ENCODE peak calls at places on chromosome 22, in nine cellular contexts. X is ecto neural progenitor cell; B is neuronal stem cell; N is heart left ventricle; Z is AG09319; J is effector memory CD4-positive, alpha-beta T cell; W is GM20000; M is foreskin fibroblast; R is neural crest cell. E is an unnamed sample.

GRCh38 chr22:38148252-38148651 is 33.4 kb downstream of the PLA2G6 start:
- DNase-seq in W (no peak), X (no peak), R (no peak), N (no peak), Z (no peak), B (no peak), M (peak), J (no peak), E (no peak)

GRCh38 chr22:17095538-17095937 is 10.7 kb downstream of the IL17RA start:
- DNase-seq in N (no peak), W (no peak), J (no peak), R (no peak), X (no peak), B (no peak), M (no peak), Z (no peak), E (no peak)

GRCh38 chr22:50340157-50340879 is 2.8 kb upstream of the PPP6R2 start:
- DNase-seq in J (no peak), M (no peak), R (no peak), N (no peak), W (no peak), Z (no peak), X (peak), B (no peak), E (no peak)

GRCh38 chr22:26450453-26451185 is 21.6 kb downstream of the ASPHD2 start:
- DNase-seq in N (no peak), J (no peak), R (no peak), B (no peak), M (no peak), X (no peak), W (no peak), Z (no peak), E (no peak)

GRCh38 chr22:43356881-43357280 is 13.7 kb upstream of the SCUBE1 start:
- DNase-seq in N (no peak), W (no peak), B (no peak), J (no peak), Z (no peak), M (no peak), R (no peak), X (no peak), E (no peak)

GRCh38 chr22:44410396-44411056 is 87.5 kb downstream of the RTL6 start:
- DNase-seq in J (no peak), M (no peak), R (no peak), Z (no peak), X (peak), W (no peak), B (no peak), N (peak), E (no peak)

GRCh38 chr22:21568207-21569075 is 927 bp downstream of the UBE2L3 start:
- DNase-seq in X (no peak), R (peak), W (peak), M (no peak), J (no peak), N (peak), B (no peak), Z (no peak), E (no peak)

GRCh38 chr22:49603016-49603415 is 224.7 kb downstream of the BRD1 start:
- DNase-seq in X (no peak), W (no peak), Z (no peak), M (no peak), N (no peak), J (no peak), B (no peak), R (no peak), E (no peak)

GRCh38 chr22:22870577-22871398 is 16.8 kb upstream of the IGLL5 start:
- DNase-seq in X (no peak), Z (no peak), M (no peak), R (no peak), B (no peak), N (no peak), J (no peak), W (no peak), E (no peak)

GRCh38 chr22:50202130-50202671 is 1.4 kb downstream of the SELENOO start:
- DNase-seq in R (no peak), X (no peak), J (no peak), M (no peak), B (no peak), Z (no peak), N (no peak), W (no peak), E (no peak)

GRCh38 chr22:47918276-47918928 is 1156.0 kb downstream of the TBC1D22A start:
- DNase-seq in N (no peak), R (no peak), X (peak), J (no peak), B (no peak), M (no peak), Z (no peak), W (peak), E (no peak)

GRCh38 chr22:24772493-24773220 is 1.9 kb downstream of the PIWIL3 start:
- DNase-seq in Z (no peak), B (peak), M (peak), N (no peak), J (no peak), R (no peak), W (no peak), X (peak), E (peak)

GRCh38 chr22:39396156-39396796 is 3.3 kb upstream of the TAB1 start:
- DNase-seq in Z (no peak), R (no peak), M (no peak), J (no peak), B (no peak), N (no peak), W (no peak), X (no peak), E (no peak)

GRCh38 chr22:50547231-50547851 is 1.6 kb downstream of the KLHDC7B start:
- DNase-seq in Z (no peak), J (no peak), W (peak), X (no peak), B (no peak), R (no peak), M (no peak), N (no peak), E (no peak)

GRCh38 chr22:29231971-29232959 is 26.6 kb downstream of the EMID1 start:
- DNase-seq in J (no peak), B (no peak), R (no peak), N (peak), W (no peak), X (no peak), Z (no peak), M (no peak), E (no peak)

GRCh38 chr22:45262931-45263789 is 21.6 kb upstream of the UPK3A start:
- DNase-seq in N (peak), W (peak), J (no peak), Z (no peak), M (no peak), R (no peak), B (no peak), X (no peak), E (no peak)

GRCh38 chr22:36452473-36453265 is 28.8 kb downstream of the TXN2 start:
- DNase-seq in B (no peak), W (peak), J (no peak), N (no peak), R (no peak), X (no peak), M (no peak), Z (no peak), E (no peak)

GRCh38 chr22:35192121-35192918 is 65.0 kb upstream of the HMGXB4 start:
- DNase-seq in B (no peak), J (no peak), X (peak), Z (no peak), N (no peak), M (no peak), W (no peak), R (no peak), E (no peak)

GRCh38 chr22:33654173-33654890 is 265.9 kb downstream of the LARGE1 start:
- DNase-seq in X (no peak), N (no peak), Z (no peak), W (no peak), B (no peak), J (no peak), M (no peak), R (no peak), E (no peak)

GRCh38 chr22:43555561-43556515 is 144.0 kb downstream of the MPPED1 start:
- DNase-seq in W (no peak), Z (no peak), N (no peak), R (no peak), B (no peak), J (no peak), X (peak), M (no peak), E (no peak)

GRCh38 chr22:30275625-30276024 is 9.0 kb upstream of the OSM start:
- DNase-seq in W (no peak), R (no peak), B (no peak), M (no peak), N (no peak), J (peak), Z (no peak), X (no peak), E (no peak)

GRCh38 chr22:30445438-30445936 is 19.9 kb downstream of the MTFP1 start:
- DNase-seq in N (no peak), X (no peak), M (peak), J (no peak), B (no peak), Z (no peak), W (no peak), R (no peak), E (no peak)

GRCh38 chr22:40509401-40510134 is 127.0 kb downstream of the MRTFA start:
- DNase-seq in W (no peak), Z (peak), X (no peak), N (peak), B (no peak), R (no peak), M (peak), J (no peak), E (no peak)

GRCh38 chr22:43152355-43153071 is 1.2 kb downstream of the TSPO start:
- DNase-seq in N (peak), Z (peak), B (no peak), R (no peak), X (peak), J (peak), M (peak), W (peak), E (peak)

GRCh38 chr22:46592390-46592872 is 27.8 kb upstream of the GRAMD4 start:
- DNase-seq in X (no peak), B (no peak), N (peak), W (peak), J (no peak), Z (no peak), R (no peak), M (peak), E (peak)

GRCh38 chr22:48185656-48186055 is 1423.2 kb downstream of the TBC1D22A start:
- DNase-seq in Z (no peak), B (no peak), X (peak), W (no peak), N (no peak), M (no peak), J (no peak), R (no peak), E (no peak)

GRCh38 chr22:23268877-23269276 is 88.6 kb downstream of the BCR start:
- DNase-seq in Z (no peak), W (peak), J (no peak), M (no peak), B (no peak), R (no peak), X (no peak), N (no peak), E (no peak)

GRCh38 chr22:42962295-42963230 is 52.4 kb downstream of the PACSIN2 start:
- DNase-seq in J (no peak), N (no peak), R (no peak), M (no peak), B (no peak), W (no peak), X (no peak), Z (no peak), E (no peak)

GRCh38 chr22:19891350-19892248 is 36.9 kb upstream of the GNB1L start:
- DNase-seq in B (peak), X (peak), W (peak), J (peak), R (no peak), N (no peak), Z (no peak), M (peak), E (peak)

GRCh38 chr22:31605851-31606585 is 56.0 kb downstream of the PISD start:
- DNase-seq in N (no peak), M (no peak), J (no peak), R (no peak), Z (no peak), W (no peak), B (no peak), X (no peak), E (no peak)

GRCh38 chr22:21080435-21081137 is 34.8 kb downstream of the LRRC74B start:
- DNase-seq in B (no peak), X (peak), M (no peak), J (no peak), N (no peak), W (no peak), R (no peak), Z (no peak), E (no peak)

GRCh38 chr22:27871306-27872014 is 47.6 kb downstream of the PITPNB start:
- DNase-seq in X (no peak), R (no peak), Z (no peak), W (no peak), M (no peak), J (no peak), B (no peak), N (no peak), E (no peak)

GRCh38 chr22:50245214-50246072 is 620 bp upstream of the TUBGCP6 start:
- DNase-seq in N (no peak), M (no peak), X (no peak), Z (no peak), R (no peak), W (no peak), J (no peak), B (no peak), E (no peak)

GRCh38 chr22:27881404-27881803 is 37.7 kb downstream of the PITPNB start:
- DNase-seq in Z (no peak), N (no peak), B (no peak), M (peak), R (no peak), W (no peak), X (no peak), J (no peak), E (no peak)

GRCh38 chr22:37371491-37371890 is 55.8 kb downstream of the ELFN2 start:
- DNase-seq in X (no peak), J (no peak), W (no peak), R (no peak), N (no peak), Z (no peak), M (no peak), B (no peak), E (no peak)

GRCh38 chr22:22865311-22866072 is 22.1 kb upstream of the IGLL5 start:
- DNase-seq in X (no peak), R (no peak), N (no peak), W (peak), J (no peak), B (no peak), M (no peak), Z (no peak), E (no peak)